ENCODE peak calls at places on chromosomes 6 and 20, in seven cellular contexts. X, S, G, Z, E, T and A are unnamed samples. For H3K4me1, the result is how much of the 10 kb centered on the place peaks cover.

GRCh38 chr6:1381397-1382330 is 7.7 kb upstream of the FOXF2 start:
- DNase-seq in X (peak), S (peak), G (no peak), Z (peak), E (no peak), T (no peak), A (peak)

GRCh38 chr6:112441607-112442006 is 94.5 kb downstream of the RFPL4B start:
- DNase-seq in X (no peak), S (no peak), G (no peak), Z (no peak), E (no peak), T (no peak), A (no peak)

GRCh38 chr6:150038202-150038830 is 13.0 kb upstream of the RAET1L start:
- DNase-seq in X (no peak), S (peak), G (no peak), Z (no peak), E (no peak), T (peak), A (no peak)

GRCh38 chr6:107102414-107102805 is 12.9 kb downstream of the BEND3 start:
- DNase-seq in X (peak), S (no peak), G (no peak), Z (no peak), E (no peak), T (no peak), A (no peak)

GRCh38 chr20:42963796-42964195 is 225.9 kb downstream of the PTPRT start:
- DNase-seq in X (no peak), S (no peak), G (no peak), Z (no peak), E (no peak), T (no peak), A (no peak)

GRCh38 chr6:154460306-154461071 is 50.0 kb downstream of the CNKSR3 start:
- DNase-seq in X (no peak), S (no peak), G (peak), Z (no peak), E (no peak), T (peak), A (no peak)

GRCh38 chr6:6494677-6495076 is 93.8 kb upstream of the LY86 start:
- DNase-seq in X (peak), S (peak), G (peak), Z (no peak), E (peak), T (peak), A (no peak)

GRCh38 chr20:3716195-3716834 is 3.9 kb upstream of the SIGLEC1 start:
- DNase-seq in X (peak), S (peak), G (peak), Z (no peak), E (peak), T (peak), A (no peak)

GRCh38 chr6:11974089-11974488 is 38.0 kb upstream of the HIVEP1 start:
- DNase-seq in X (no peak), S (no peak), G (no peak), Z (no peak), E (no peak), T (peak), A (no peak)

GRCh38 chr6:19603716-19604115 is 233.5 kb upstream of the ID4 start:
- DNase-seq in X (no peak), S (no peak), G (no peak), Z (no peak), E (no peak), T (no peak), A (no peak)

GRCh38 chr20:2865630-2866029 is 7.7 kb upstream of the PTPRA start:
- DNase-seq in X (peak), S (no peak), G (no peak), Z (peak), E (no peak), T (no peak), A (no peak)

GRCh38 chr6:148080311-148080710 is 262.3 kb upstream of the SASH1 start:
- DNase-seq in X (no peak), S (no peak), G (no peak), Z (no peak), E (no peak), T (no peak), A (no peak)

GRCh38 chr6:19836799-19837510 is at the start of gene ID4:
- DNase-seq in X (no peak), S (peak), G (no peak), Z (no peak), E (peak), T (peak), A (no peak)

GRCh38 chr6:150409576-150410066 is 40.8 kb downstream of the IYD start:
- DNase-seq in X (peak), S (no peak), G (no peak), Z (no peak), E (no peak), T (no peak), A (no peak)

GRCh38 chr6:163751032-163751525 is 336.6 kb downstream of the QKI start:
- DNase-seq in X (no peak), S (peak), G (no peak), Z (no peak), E (no peak), T (peak), A (no peak)

GRCh38 chr6:108948252-108948651 is 100.0 kb downstream of the ARMC2 start:
- DNase-seq in X (no peak), S (no peak), G (no peak), Z (no peak), E (no peak), T (no peak), A (no peak)

GRCh38 chr20:63497946-63498935 is 642 bp downstream of the EEF1A2 start:
- DNase-seq in X (no peak), S (no peak), G (no peak), Z (no peak), E (peak), T (peak), A (no peak)

GRCh38 chr20:45630366-45630765 is 718 bp downstream of the WFDC9 start:
- DNase-seq in X (no peak), S (no peak), G (no peak), Z (no peak), E (no peak), T (peak), A (no peak)

GRCh38 chr6:150725795-150726194 is 126.1 kb downstream of the PLEKHG1 start:
- DNase-seq in X (no peak), S (no peak), G (no peak), Z (no peak), E (no peak), T (no peak), A (no peak)

GRCh38 chr6:71408966-71409723 is 120.5 kb downstream of the OGFRL1 start:
- DNase-seq in X (no peak), S (no peak), G (no peak), Z (no peak), E (no peak), T (no peak), A (no peak)

GRCh38 chr6:16819752-16820151 is 58.5 kb upstream of the ATXN1 start:
- DNase-seq in X (no peak), S (peak), G (no peak), Z (no peak), E (peak), T (no peak), A (no peak)

GRCh38 chr6:41053056-41053455 is at the start of gene APOBEC2:
- DNase-seq in X (no peak), S (peak), G (no peak), Z (no peak), E (no peak), T (no peak), A (no peak)

GRCh38 chr6:148657053-148657452 is 89.8 kb upstream of the UST start:
- DNase-seq in X (no peak), S (no peak), G (no peak), Z (no peak), E (no peak), T (peak), A (no peak)

GRCh38 chr6:33781105-33781975 is 7.6 kb downstream of the LEMD2 start:
- DNase-seq in X (no peak), S (peak), G (no peak), Z (no peak), E (peak), T (peak), A (no peak)

GRCh38 chr20:37500311-37500710 is 20.7 kb upstream of the NNAT start:
- DNase-seq in X (no peak), S (no peak), G (no peak), Z (no peak), E (no peak), T (no peak), A (no peak)

GRCh38 chr6:157029980-157030690 is 253.0 kb downstream of the ARID1B start:
- DNase-seq in X (no peak), S (no peak), G (no peak), Z (no peak), E (no peak), T (peak), A (no peak)

GRCh38 chr6:27096834-27097511 is 150.5 kb upstream of the PRSS16 start:
- DNase-seq in X (no peak), S (peak), G (no peak), Z (no peak), E (peak), T (peak), A (no peak)

GRCh38 chr6:24683297-24684296 is 16.7 kb downstream of the ACOT13 start:
- DNase-seq in X (no peak), S (peak), G (no peak), Z (no peak), E (no peak), T (no peak), A (no peak)

GRCh38 chr6:8240316-8240715 is 138.0 kb upstream of the EEF1E1 start:
- DNase-seq in X (no peak), S (no peak), G (no peak), Z (no peak), E (no peak), T (no peak), A (no peak)

GRCh38 chr6:8236956-8237355 is 134.6 kb upstream of the EEF1E1 start:
- DNase-seq in X (no peak), S (no peak), G (no peak), Z (no peak), E (no peak), T (no peak), A (no peak)

GRCh38 chr6:8238772-8239683 is 136.7 kb upstream of the EEF1E1 start:
- DNase-seq in X (no peak), S (peak), G (no peak), Z (no peak), E (no peak), T (no peak), A (no peak)

GRCh38 chr6:8234316-8234715 is 132.0 kb upstream of the EEF1E1 start:
- DNase-seq in X (no peak), S (no peak), G (no peak), Z (no peak), E (no peak), T (no peak), A (no peak)

DNA sequence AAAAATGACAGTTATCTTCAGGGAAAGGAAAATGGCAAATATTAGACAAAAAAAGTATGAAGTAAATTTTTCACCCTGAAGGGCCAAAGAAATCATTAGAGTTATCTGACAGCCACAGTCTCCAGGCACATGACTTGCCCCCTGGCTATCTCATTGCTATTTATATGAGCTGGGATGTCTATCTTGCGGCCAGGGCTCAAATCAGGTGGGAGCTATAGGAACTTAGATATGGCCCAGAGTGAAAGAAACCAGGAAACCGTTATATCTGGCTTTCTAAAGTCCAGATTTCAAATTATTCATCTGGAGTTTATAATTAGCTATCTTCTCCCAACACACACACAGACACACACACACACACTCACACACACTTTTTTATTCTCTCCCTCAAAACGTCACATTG is 135.3 kb upstream of the EEF1E1 start:
- DNase-seq in X (no peak), S (no peak), G (no peak), Z (no peak), E (no peak), T (no peak), A (no peak)
- H3K4me1 ChIP-seq in X (under half), S (under half), G (under half), Z (under half), E (under half), T (under half), A (under half)

GRCh38 chr6:166999145-166999844 is at the start of gene CEP43:
- DNase-seq in X (peak), S (peak), G (peak), Z (peak), E (peak), T (peak), A (peak)

GRCh38 chr6:166997768-166998255 is 1.4 kb upstream of the CEP43 start:
- DNase-seq in X (peak), S (peak), G (peak), Z (peak), E (peak), T (peak), A (peak)

GRCh38 chr6:167000759-167001158 is 1.6 kb downstream of the CEP43 start:
- DNase-seq in X (peak), S (no peak), G (no peak), Z (no peak), E (no peak), T (no peak), A (no peak)

GRCh38 chr6:166998256-166999144 is 697 bp upstream of the CEP43 start:
- DNase-seq in X (no peak), S (peak), G (no peak), Z (peak), E (peak), T (peak), A (no peak)

DNA sequence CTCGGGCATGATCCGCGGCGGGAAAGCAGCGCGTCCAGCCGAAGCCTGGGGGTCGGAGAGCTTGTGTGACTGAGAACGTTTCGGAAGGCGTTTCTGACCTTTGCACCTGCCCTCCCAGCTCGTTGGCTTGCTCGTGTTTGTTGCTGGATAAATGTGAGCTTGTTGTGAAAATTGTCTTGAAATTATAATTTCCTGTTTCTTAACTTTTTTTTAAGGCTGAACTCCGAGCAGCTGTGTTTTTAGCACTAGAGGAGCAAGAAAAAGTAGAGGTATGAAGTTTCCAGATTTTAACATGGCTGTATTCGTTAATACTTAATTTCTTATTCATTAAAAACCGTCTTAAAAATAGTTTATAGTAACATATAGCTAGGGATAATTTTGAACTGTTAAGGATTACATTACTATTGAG is 652 bp downstream of the CEP43 start:
- DNase-seq in X (peak), S (no peak), G (peak), Z (no peak), E (peak), T (no peak), A (no peak)
- H3K27ac ChIP-seq in X (peak), S (no peak), G (peak), Z (peak), E (peak), T (peak), A (peak)

GRCh38 chr6:131390322-131390721 is 182.7 kb upstream of the ARG1 start:
- DNase-seq in X (no peak), S (no peak), G (no peak), Z (no peak), E (no peak), T (no peak), A (no peak)
- H3K4me1 ChIP-seq in X (under half), S (under half), G (under half), Z (under half), E (under half), T (under half), A (under half)

GRCh38 chr20:5767493-5768098 is 17.4 kb downstream of the SHLD1 start:
- DNase-seq in X (no peak), S (no peak), G (no peak), Z (no peak), E (no peak), T (no peak), A (no peak)

GRCh38 chr20:5770987-5771318 is 20.8 kb downstream of the SHLD1 start:
- DNase-seq in X (peak), S (no peak), G (no peak), Z (no peak), E (no peak), T (peak), A (no peak)

GRCh38 chr20:5770240-5770986 is 20.2 kb downstream of the SHLD1 start:
- DNase-seq in X (peak), S (no peak), G (no peak), Z (no peak), E (no peak), T (no peak), A (no peak)

GRCh38 chr20:5766085-5766764 is 16.0 kb downstream of the SHLD1 start:
- DNase-seq in X (peak), S (no peak), G (no peak), Z (no peak), E (no peak), T (no peak), A (no peak)
- H3K27ac ChIP-seq in X (peak), S (no peak), G (no peak), Z (no peak), E (peak), T (no peak), A (no peak)

DNA sequence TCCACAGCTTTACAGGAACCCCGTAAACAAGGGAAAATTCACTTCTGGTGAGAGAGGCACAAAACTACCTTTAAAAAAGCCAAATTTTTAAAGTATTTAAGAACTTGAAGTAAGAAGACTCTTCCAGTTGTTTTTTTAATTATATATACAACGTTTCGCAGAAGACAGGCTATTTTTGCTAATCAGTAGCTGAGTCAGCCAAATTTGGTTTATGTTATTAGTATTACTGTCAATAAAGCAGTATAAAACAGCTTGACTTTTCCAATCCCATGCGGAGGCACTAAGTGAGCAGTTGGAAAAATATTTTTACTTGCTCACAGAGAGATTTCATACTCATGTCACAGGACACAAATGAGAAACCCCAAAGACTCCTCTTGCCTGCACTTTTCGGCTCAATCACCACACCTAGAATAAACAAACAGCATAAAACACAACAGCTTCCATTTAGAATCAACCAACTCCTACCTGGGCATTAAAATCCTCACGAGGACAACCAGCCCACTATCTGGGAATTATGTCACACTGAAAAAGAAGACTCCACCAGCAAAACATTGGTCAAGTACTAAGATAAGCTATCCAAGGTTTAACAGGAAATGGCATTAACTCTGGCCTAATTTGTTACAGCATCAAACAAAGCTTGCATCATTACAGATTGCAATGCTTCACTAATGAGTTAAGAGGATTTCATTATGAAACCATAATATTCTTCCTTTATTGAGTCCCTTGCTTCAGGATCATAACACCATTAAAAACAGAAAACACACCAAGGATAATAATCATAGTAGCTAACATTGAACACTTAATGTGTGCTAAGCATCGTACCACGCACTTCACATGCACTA is 26.3 kb downstream of the ELOVL5 start:
- DNase-seq in X (no peak), S (no peak), G (no peak), Z (no peak), E (no peak), T (no peak), A (no peak)
- H3K4me1 ChIP-seq in X (under half), S (under half), G (under half), Z (under half), E (half or more), T (under half), A (under half)

DNA sequence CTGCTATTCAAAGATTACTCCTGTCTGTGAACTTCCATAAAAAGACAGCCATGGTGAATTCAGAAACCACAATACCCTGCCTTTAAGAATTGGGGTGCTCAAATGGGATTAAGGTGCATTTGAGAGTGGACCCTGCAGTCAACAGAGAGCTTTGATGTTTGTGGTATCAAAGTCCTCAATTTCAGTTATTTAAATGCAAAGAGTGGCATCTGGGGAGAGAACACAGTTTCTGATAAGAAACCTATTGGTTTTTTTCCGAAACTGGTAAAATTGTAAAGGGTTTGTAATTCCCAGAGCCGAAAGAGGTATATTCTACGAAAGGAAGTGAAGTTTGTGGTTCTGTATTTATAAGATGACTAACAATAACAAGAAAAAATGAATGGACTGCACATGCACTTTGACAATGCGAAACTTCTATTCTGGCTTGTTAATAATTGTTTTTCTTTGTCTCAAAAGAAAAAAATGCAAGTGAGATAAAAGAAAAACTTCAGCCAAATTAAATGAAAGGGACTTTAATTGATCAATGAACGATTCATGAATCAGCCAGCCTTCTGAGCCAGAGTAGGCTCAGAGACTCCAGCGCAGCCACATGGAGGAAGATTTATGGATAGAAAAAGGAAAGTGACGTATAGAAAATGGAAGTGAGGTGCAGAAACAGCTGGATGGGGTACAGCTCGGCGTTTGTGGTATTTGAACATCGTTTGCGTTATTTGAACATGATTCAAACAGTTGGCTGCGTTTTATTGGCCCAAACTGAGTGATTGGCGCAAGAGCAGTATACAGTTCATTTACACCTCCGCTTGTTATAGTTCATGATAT is 70.5 kb upstream of the DUSP22 start:
- DNase-seq in X (no peak), S (no peak), G (peak), Z (no peak), E (no peak), T (no peak), A (no peak)
- H3K27ac ChIP-seq in X (no peak), S (no peak), G (peak), Z (no peak), E (no peak), T (no peak), A (no peak)

GRCh38 chr6:162055365-162055764 is 672.2 kb downstream of the PRKN start:
- DNase-seq in X (no peak), S (no peak), G (no peak), Z (no peak), E (peak), T (no peak), A (no peak)
- H3K4me1 ChIP-seq in X (under half), S (under half), G (under half), Z (under half), E (under half), T (under half), A (under half)